ENCODE peak calls at places on chromosomes 2 and 18, in nine cellular contexts. A is heart right ventricle, Y is HCT116, T is psoas muscle, C is vagina, P is fibroblast of lung, W is AG04449, O is MM.1S, F is OCI-LY7. M is an unnamed sample.

GRCh38 chr2:187826023-187826422 is 271.8 kb upstream of the TFPI start:
- DNase-seq in A (no peak), Y (no peak), T (no peak), C (no peak), P (peak; percentile 5), W (no peak), O (no peak), F (no peak), M (no peak)

GRCh38 chr2:192124576-192124975 is 70.2 kb downstream of the TMEFF2 start:
- DNase-seq in A (no peak), Y (no peak), T (no peak), C (no peak), P (no peak), W (no peak), O (no peak), F (no peak), M (no peak)

GRCh38 chr2:36544638-36545338 is 53.2 kb downstream of the FEZ2 start:
- DNase-seq in A (no peak), Y (no peak), T (no peak), C (no peak), P (peak; percentile 34), W (no peak), O (no peak), F (no peak), M (no peak)

GRCh38 chr2:47339745-47340541 is 63.0 kb upstream of the MSH2 start:
- DNase-seq in A (no peak), Y (peak; percentile 92), T (no peak), C (no peak), P (no peak), W (no peak), O (no peak), F (no peak), M (no peak)

GRCh38 chr2:62462211-62462610 is 43.8 kb downstream of the TMEM17 start:
- DNase-seq in A (no peak), Y (no peak), T (no peak), C (no peak), P (no peak), W (no peak), O (no peak), F (no peak), M (no peak)

GRCh38 chr2:137508739-137509384 is 455.4 kb upstream of the HNMT start:
- DNase-seq in A (no peak), Y (no peak), T (no peak), C (no peak), P (no peak), W (no peak), O (no peak), F (no peak), M (no peak)

GRCh38 chr2:232666051-232666805 is 30.9 kb upstream of the GIGYF2 start:
- DNase-seq in A (no peak), Y (no peak), T (no peak), C (no peak), P (no peak), W (no peak), O (no peak), F (no peak), M (no peak)

GRCh38 chr18:5546660-5547059 is 2.9 kb upstream of the EPB41L3 start:
- DNase-seq in A (no peak), Y (no peak), T (peak; percentile 23), C (no peak), P (peak; percentile 74), W (no peak), O (no peak), F (no peak), M (no peak)

GRCh38 chr2:204550738-204551137 is 5.5 kb downstream of the PARD3B start:
- DNase-seq in A (no peak), Y (no peak), T (no peak), C (no peak), P (peak; percentile 62), W (peak; percentile 90), O (no peak), F (no peak), M (no peak)

GRCh38 chr2:67065046-67065445 is 332.1 kb upstream of the ETAA1 start:
- DNase-seq in A (no peak), Y (no peak), T (no peak), C (no peak), P (no peak), W (no peak), O (no peak), F (no peak), M (no peak)

GRCh38 chr2:67070826-67071225 is 326.3 kb upstream of the ETAA1 start:
- DNase-seq in A (no peak), Y (no peak), T (no peak), C (no peak), P (no peak), W (peak; percentile 33), O (no peak), F (no peak), M (no peak)

GRCh38 chr2:67067656-67068055 is 329.5 kb upstream of the ETAA1 start:
- DNase-seq in A (no peak), Y (no peak), T (no peak), C (no peak), P (no peak), W (no peak), O (no peak), F (no peak), M (no peak)

GRCh38 chr2:67066782-67067181 is 330.4 kb upstream of the ETAA1 start:
- DNase-seq in A (no peak), Y (no peak), T (no peak), C (no peak), P (no peak), W (no peak), O (no peak), F (no peak), M (no peak)
- TF ChIP-seq CTCF in A (no peak), Y (no peak), T (no peak), C (no peak), P (no peak), W (no peak), O (no peak), F (no peak), M (no peak)

GRCh38 chr18:62505669-62506494 is 16.9 kb upstream of the ZCCHC2 start:
- DNase-seq in A (no peak), Y (no peak), T (no peak), C (no peak), P (peak; percentile 30), W (no peak), O (peak; percentile 90), F (peak; percentile 56), M (no peak)
- H3K4me3 ChIP-seq in A (peak overlapping the region; percentile 48), Y (no peak overlapping the region), T (peak overlapping the region; percentile 61), C (peak overlapping the region; percentile 44), P (peak overlapping the region; percentile 49), W (no peak overlapping the region), O (peak overlapping the region; percentile 37), F (peak overlapping the region; percentile 61), M (peak overlapping the region; percentile 7)

GRCh38 chr18:36762074-36762473 is 66.7 kb downstream of the TPGS2 start:
- DNase-seq in A (no peak), Y (no peak), T (no peak), C (no peak), P (no peak), W (no peak), O (no peak), F (no peak), M (no peak)

GRCh38 chr18:36759167-36759776 is 69.5 kb downstream of the TPGS2 start:
- DNase-seq in A (no peak), Y (no peak), T (no peak), C (no peak), P (no peak), W (no peak), O (no peak), F (no peak), M (no peak)

GRCh38 chr18:36758623-36759022 is 70.2 kb downstream of the TPGS2 start:
- DNase-seq in A (no peak), Y (no peak), T (no peak), C (no peak), P (no peak), W (no peak), O (no peak), F (no peak), M (no peak)

GRCh38 chr18:36760598-36760997 is 68.2 kb downstream of the TPGS2 start:
- DNase-seq in A (no peak), Y (no peak), T (no peak), C (no peak), P (no peak), W (no peak), O (no peak), F (no peak), M (no peak)

DNA sequence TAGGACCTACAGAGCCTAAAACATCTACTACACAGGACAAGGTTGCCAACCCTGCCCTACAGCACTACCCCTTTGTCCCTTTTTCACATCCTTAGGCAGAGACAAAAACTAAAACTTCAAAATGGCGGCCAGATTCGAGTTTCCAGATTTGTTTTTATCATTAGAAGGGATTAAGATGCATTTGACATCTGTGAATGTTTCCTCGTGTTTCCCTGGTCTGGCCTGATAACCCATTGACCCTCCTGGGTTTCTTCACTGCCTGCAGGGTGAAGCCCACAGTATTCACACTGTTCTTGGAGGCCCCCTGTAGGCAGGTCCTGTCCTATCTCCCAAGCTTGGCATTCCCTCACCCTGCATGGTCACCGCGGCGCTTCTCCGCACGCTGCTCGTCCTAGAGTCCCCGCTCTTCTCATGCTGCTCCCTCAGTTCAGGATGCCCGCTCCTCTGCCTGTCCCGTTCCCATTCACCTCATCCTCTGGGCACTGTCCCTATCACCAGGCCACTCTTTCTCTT is 67.6 kb downstream of the TPGS2 start:
- DNase-seq in A (no peak), Y (no peak), T (no peak), C (no peak), P (no peak), W (no peak), O (no peak), F (no peak), M (no peak)
- TF ChIP-seq CTCF in A (no peak), Y (peak; percentile 9), T (no peak), C (no peak), P (no peak), W (no peak), O (no peak), F (no peak), M (no peak)

GRCh38 chr18:79631761-79632446 is 47.7 kb upstream of the CTDP1 start:
- DNase-seq in A (peak; percentile 2), Y (no peak), T (no peak), C (no peak), P (no peak), W (no peak), O (no peak), F (no peak), M (no peak)

GRCh38 chr18:79629606-79630005 is 50.0 kb upstream of the CTDP1 start:
- DNase-seq in A (no peak), Y (no peak), T (no peak), C (no peak), P (no peak), W (no peak), O (no peak), F (no peak), M (no peak)

GRCh38 chr18:79630266-79631095 is 49.1 kb upstream of the CTDP1 start:
- DNase-seq in A (peak; percentile 1), Y (no peak), T (no peak), C (no peak), P (no peak), W (no peak), O (no peak), F (no peak), M (no peak)

GRCh38 chr18:79632765-79633164 is 46.8 kb upstream of the CTDP1 start:
- DNase-seq in A (peak; percentile 1), Y (no peak), T (no peak), C (no peak), P (no peak), W (no peak), O (no peak), F (no peak), M (no peak)

DNA sequence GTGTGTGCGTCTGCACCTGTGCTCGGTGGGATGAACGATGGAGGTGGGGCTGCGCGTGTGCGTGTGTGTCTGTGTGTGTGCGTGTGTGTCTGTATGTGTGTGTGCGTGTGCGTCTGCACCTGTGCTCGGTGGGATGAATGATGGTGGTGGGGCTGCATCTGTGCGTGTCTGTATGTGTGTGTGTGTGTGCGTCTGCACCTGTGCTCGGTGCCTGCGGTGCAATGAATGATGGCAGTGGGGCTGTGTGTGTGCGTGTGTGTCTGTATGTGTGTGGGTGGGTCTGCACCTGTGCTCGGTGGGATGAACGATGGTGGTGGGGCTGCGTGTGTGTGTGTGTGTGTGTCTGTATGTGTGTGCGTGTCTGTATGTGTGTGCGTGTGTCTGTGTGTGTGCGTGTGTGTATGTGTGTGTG is 48.5 kb upstream of the CTDP1 start:
- DNase-seq in A (peak; percentile 1), Y (no peak), T (no peak), C (no peak), P (no peak), W (no peak), O (no peak), F (no peak), M (no peak)
- H3K4me3 ChIP-seq in A (no peak overlapping the region), Y (no peak overlapping the region), T (no peak overlapping the region), C (no peak overlapping the region), P (no peak overlapping the region), W (no peak overlapping the region), O (no peak overlapping the region), F (no peak overlapping the region), M (no peak overlapping the region)